ENCODE peak calls at places on chromosome 9, in seven cellular contexts. G, O, V, K, J, U and Z are unnamed samples.

GRCh38 chr9:104748359-104749031 is 1.0 kb downstream of the NIPSNAP3A start:
- DNase-seq in G (no peak), O (no peak), V (no peak), K (peak), J (peak), U (no peak), Z (peak)

GRCh38 chr9:91643474-91644102 is 220.0 kb upstream of the NFIL3 start:
- DNase-seq in G (no peak), O (no peak), V (no peak), K (no peak), J (peak), U (no peak), Z (no peak)

GRCh38 chr9:113992276-113992951 is 85.7 kb downstream of the AMBP start:
- DNase-seq in G (no peak), O (no peak), V (no peak), K (no peak), J (no peak), U (no peak), Z (peak)

GRCh38 chr9:106731910-106732309 is 131.1 kb upstream of the ZNF462 start:
- DNase-seq in G (no peak), O (no peak), V (no peak), K (no peak), J (no peak), U (no peak), Z (no peak)

GRCh38 chr9:94950733-94951590 is 224.5 kb downstream of the AOPEP start:
- DNase-seq in G (no peak), O (no peak), V (no peak), K (no peak), J (peak), U (no peak), Z (peak)

GRCh38 chr9:78368236-78368635 is 71.3 kb downstream of the PSAT1 start:
- DNase-seq in G (no peak), O (no peak), V (no peak), K (peak), J (no peak), U (no peak), Z (no peak)

GRCh38 chr9:38017149-38017884 is 51.7 kb downstream of the SHB start:
- DNase-seq in G (peak), O (peak), V (no peak), K (peak), J (peak), U (no peak), Z (peak)

GRCh38 chr9:96169901-96170300 is 132.1 kb downstream of the HSD17B3 start:
- DNase-seq in G (no peak), O (no peak), V (no peak), K (peak), J (no peak), U (no peak), Z (no peak)

GRCh38 chr9:114602620-114603019 is 8.5 kb upstream of the TMEM268 start:
- DNase-seq in G (no peak), O (peak), V (no peak), K (no peak), J (no peak), U (no peak), Z (no peak)

GRCh38 chr9:134752476-134752875 is 110.9 kb downstream of the COL5A1 start:
- DNase-seq in G (no peak), O (no peak), V (no peak), K (no peak), J (no peak), U (no peak), Z (no peak)

GRCh38 chr9:97830884-97831829 is 21.9 kb upstream of the FOXE1 start:
- DNase-seq in G (no peak), O (no peak), V (no peak), K (no peak), J (no peak), U (no peak), Z (no peak)